ENCODE peak calls at places on chromosomes 12 and 14, in eight cellular contexts. D is SK-MEL-5; N is neural crest cell; A is H9; O is kidney tubule cell; X is activated naive CD4-positive, alpha-beta T cell treated with anti-CD3 and anti-CD28 coated beads, Interleukin-2, amount 50 U/mL, for 16 hours; Z is colonic mucosa; C is thyroid gland. Y is an unnamed sample.
A peak's percentile ranks its signal among the peaks of the same experiment; 100 is the strongest.

GRCh38 chr12:175250-175649 is 38.7 kb downstream of the SLC6A12 start:
- DNase-seq in D (no peak), Z (no peak), C (peak; percentile 89), O (peak; percentile 19), A (no peak), X (no peak), N (no peak), Y (no peak)

GRCh38 chr12:48882325-48882687 is 16.6 kb upstream of the RND1 start:
- DNase-seq in N (no peak), X (no peak), A (peak; percentile 71), C (peak; percentile 82), Z (no peak), D (no peak), O (peak; percentile 68), Y (no peak)

GRCh38 chr12:82803201-82803600 is 116.5 kb downstream of the TMTC2 start:
- DNase-seq in A (no peak), X (no peak), C (no peak), D (peak; percentile 58), O (no peak), N (no peak), Z (no peak), Y (no peak)

GRCh38 chr12:57454566-57455373 is at the start of gene INHBE:
- DNase-seq in O (peak; percentile 47), X (no peak), D (no peak), N (no peak), Z (no peak), A (peak; percentile 97), C (no peak), Y (no peak)

GRCh38 chr12:108828774-108829173 is 28.6 kb downstream of the SSH1 start:
- DNase-seq in Z (no peak), D (peak; percentile 83), X (no peak), C (no peak), O (no peak), A (no peak), N (no peak), Y (no peak)

GRCh38 chr12:115886666-115887065 is 390.8 kb downstream of the MED13L start:
- DNase-seq in C (no peak), Z (no peak), D (no peak), X (no peak), N (no peak), O (no peak), A (no peak), Y (no peak)

GRCh38 chr12:130787445-130788410 is 51.3 kb downstream of the STX2 start:
- DNase-seq in C (no peak), Z (no peak), N (no peak), O (peak; percentile 14), A (peak; percentile 96), X (no peak), D (no peak), Y (no peak)

GRCh38 chr12:6602526-6602925 is 4.7 kb downstream of the CHD4 start:
- DNase-seq in O (no peak), A (no peak), N (no peak), X (no peak), C (no peak), Z (no peak), D (no peak), Y (no peak)

GRCh38 chr12:48002773-48003218 is 1.5 kb downstream of the COL2A1 start:
- DNase-seq in O (peak; percentile 15), N (peak; percentile 55), Z (no peak), C (peak; percentile 43), D (no peak), X (no peak), A (no peak), Y (no peak)

GRCh38 chr14:72924332-72924731 is 1.9 kb upstream of the DCAF4 start:
- DNase-seq in X (no peak), Z (no peak), C (peak; percentile 98), D (no peak), A (no peak), N (no peak), O (peak; percentile 63), Y (no peak)

GRCh38 chr12:98594050-98594853 is 766 bp downstream of the SLC25A3 start:
- DNase-seq in O (peak; percentile 35), X (peak; percentile 36), A (no peak), Z (peak; percentile 45), N (no peak), D (peak; percentile 36), C (peak; percentile 47), Y (peak; percentile 23)

GRCh38 chr12:52054231-52054837 is 3.1 kb downstream of the NR4A1 start:
- DNase-seq in O (no peak), X (no peak), C (no peak), Z (no peak), N (no peak), A (no peak), D (no peak), Y (no peak)